ENCODE peak calls at places on chromosome 3, in five cellular contexts. X, S, Y, E and U are unnamed samples.

GRCh38 chr3:11482024-11482423 is 161.7 kb downstream of the VGLL4 start:
- DNase-seq in X (peak), S (peak), Y (no peak), E (no peak), U (no peak)

GRCh38 chr3:30679045-30679444 is 72.6 kb downstream of the TGFBR2 start:
- DNase-seq in X (no peak), S (no peak), Y (no peak), E (no peak), U (no peak)

GRCh38 chr3:173730391-173730790 is 332.8 kb downstream of the NLGN1 start:
- DNase-seq in X (no peak), S (no peak), Y (no peak), E (no peak), U (no peak)

GRCh38 chr3:52347716-52348635 is 31.9 kb downstream of the DNAH1 start:
- DNase-seq in X (no peak), S (no peak), Y (no peak), E (no peak), U (peak)

GRCh38 chr3:12686096-12686495 is 22.2 kb upstream of the RAF1 start:
- DNase-seq in X (no peak), S (no peak), Y (no peak), E (no peak), U (no peak)

GRCh38 chr3:24393316-24393715 is 101.3 kb downstream of the THRB start:
- DNase-seq in X (no peak), S (no peak), Y (no peak), E (no peak), U (no peak)

GRCh38 chr3:36893137-36893557 is 51.7 kb downstream of the TRANK1 start:
- DNase-seq in X (peak), S (peak), Y (peak), E (no peak), U (no peak)

GRCh38 chr3:52299815-52300611 is 12.4 kb downstream of the GLYCTK start:
- DNase-seq in X (no peak), S (peak), Y (peak), E (peak), U (no peak)

GRCh38 chr3:13194285-13195209 is 121.3 kb upstream of the IQSEC1 start:
- DNase-seq in X (no peak), S (no peak), Y (no peak), E (no peak), U (no peak)

GRCh38 chr3:129305592-129306091 is 27.0 kb downstream of the HMCES start:
- DNase-seq in X (peak), S (peak), Y (no peak), E (peak), U (no peak)

GRCh38 chr3:30625541-30626438 is 19.4 kb downstream of the TGFBR2 start:
- DNase-seq in X (peak), S (peak), Y (no peak), E (no peak), U (no peak)

GRCh38 chr3:27479816-27480543 is 4.2 kb downstream of the SLC4A7 start:
- DNase-seq in X (no peak), S (no peak), Y (no peak), E (no peak), U (no peak)

GRCh38 chr3:41115069-41115468 is 84.2 kb upstream of the CTNNB1 start:
- DNase-seq in X (no peak), S (no peak), Y (no peak), E (no peak), U (no peak)

GRCh38 chr3:34011171-34012101 is 213.0 kb downstream of the PDCD6IP start:
- DNase-seq in X (peak), S (peak), Y (peak), E (no peak), U (no peak)

GRCh38 chr3:29373016-29373690 is 92.3 kb downstream of the RBMS3 start:
- DNase-seq in X (peak), S (peak), Y (no peak), E (no peak), U (no peak)

GRCh38 chr3:169390310-169390731 is 273.2 kb downstream of the MECOM start:
- DNase-seq in X (no peak), S (peak), Y (no peak), E (no peak), U (no peak)

GRCh38 chr3:167852216-167852615 is 116.7 kb downstream of the SERPINI1 start:
- DNase-seq in X (peak), S (peak), Y (no peak), E (no peak), U (no peak)

GRCh38 chr3:38717603-38718240 is 68.2 kb upstream of the SCN5A start:
- DNase-seq in X (no peak), S (no peak), Y (no peak), E (no peak), U (no peak)

DNA sequence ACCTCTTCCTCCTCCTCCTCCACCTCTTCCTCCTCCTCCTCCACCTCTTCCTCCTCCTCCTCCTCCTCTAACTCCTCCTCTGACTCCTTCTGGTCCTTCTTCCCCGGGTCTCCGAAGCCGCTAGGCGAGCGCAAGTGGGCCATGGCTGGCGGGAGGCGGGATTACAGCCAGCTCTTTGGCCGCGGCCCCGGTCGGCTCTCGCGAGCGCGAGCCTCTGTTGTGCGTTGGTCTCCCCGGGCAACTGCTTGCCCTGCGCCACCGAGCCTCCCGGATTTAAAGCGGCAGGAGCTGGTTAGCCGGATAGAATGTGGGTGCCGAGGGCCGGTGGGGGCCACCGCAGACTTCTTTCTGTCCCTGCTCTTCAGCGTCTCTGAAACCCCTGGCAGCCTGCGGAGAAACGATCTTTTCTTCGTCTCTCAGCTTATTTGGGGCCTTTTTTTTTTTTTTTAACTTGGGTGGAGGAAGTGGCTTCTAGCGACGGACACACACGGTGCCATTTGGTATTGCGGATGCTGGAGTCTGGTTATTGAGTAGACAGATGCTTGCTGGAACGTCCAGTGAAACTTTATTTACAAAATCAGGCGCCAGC is at the start of gene ERICH6:
- DNase-seq in X (peak), S (peak), Y (peak), E (peak), U (peak)
- TF ChIP-seq CTCF in X (no peak), S (peak), Y (peak), E (peak), U (peak)

GRCh38 chr3:143552851-143553250 is 295.4 kb downstream of the SLC9A9 start:
- DNase-seq in X (no peak), S (no peak), Y (no peak), E (no peak), U (no peak)

GRCh38 chr3:143548449-143548848 is 299.8 kb downstream of the SLC9A9 start:
- DNase-seq in X (no peak), S (no peak), Y (no peak), E (no peak), U (no peak)

GRCh38 chr3:143551790-143552189 is 296.5 kb downstream of the SLC9A9 start:
- DNase-seq in X (no peak), S (no peak), Y (no peak), E (no peak), U (no peak)
- TF ChIP-seq CTCF in X (no peak), S (no peak), Y (no peak), E (no peak), U (no peak)

GRCh38 chr3:14482271-14482721 is 57.8 kb downstream of the GRIP2 start:
- DNase-seq in X (no peak), S (no peak), Y (no peak), E (no peak), U (peak)

GRCh38 chr3:14480207-14481017 is 59.7 kb downstream of the GRIP2 start:
- DNase-seq in X (peak), S (peak), Y (no peak), E (no peak), U (peak)

GRCh38 chr3:14481018-14481645 is 59.0 kb downstream of the GRIP2 start:
- DNase-seq in X (no peak), S (no peak), Y (no peak), E (no peak), U (peak)

GRCh38 chr3:14483286-14483685 is 56.9 kb downstream of the GRIP2 start:
- DNase-seq in X (no peak), S (no peak), Y (no peak), E (no peak), U (peak)

DNA sequence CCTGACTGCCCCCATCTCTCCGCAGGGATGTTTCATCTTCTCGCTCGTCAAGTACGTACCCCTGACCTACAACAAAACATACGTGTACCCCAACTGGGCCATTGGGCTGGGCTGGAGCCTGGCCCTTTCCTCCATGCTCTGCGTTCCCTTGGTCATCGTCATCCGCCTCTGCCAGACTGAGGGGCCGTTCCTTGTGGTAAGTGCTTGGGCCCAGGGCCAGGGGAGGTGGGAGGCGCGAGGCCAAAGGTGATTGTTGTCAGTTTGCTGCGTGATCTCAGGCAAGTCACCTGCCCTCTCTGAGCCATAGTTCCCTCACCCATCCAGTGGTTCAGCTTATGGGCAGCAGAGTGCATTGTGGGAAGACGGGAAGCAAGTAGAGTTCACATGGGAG is 58.5 kb downstream of the GRIP2 start:
- DNase-seq in X (no peak), S (no peak), Y (no peak), E (no peak), U (peak)
- TF ChIP-seq CTCF in X (no peak), S (no peak), Y (no peak), E (no peak), U (no peak)

DNA sequence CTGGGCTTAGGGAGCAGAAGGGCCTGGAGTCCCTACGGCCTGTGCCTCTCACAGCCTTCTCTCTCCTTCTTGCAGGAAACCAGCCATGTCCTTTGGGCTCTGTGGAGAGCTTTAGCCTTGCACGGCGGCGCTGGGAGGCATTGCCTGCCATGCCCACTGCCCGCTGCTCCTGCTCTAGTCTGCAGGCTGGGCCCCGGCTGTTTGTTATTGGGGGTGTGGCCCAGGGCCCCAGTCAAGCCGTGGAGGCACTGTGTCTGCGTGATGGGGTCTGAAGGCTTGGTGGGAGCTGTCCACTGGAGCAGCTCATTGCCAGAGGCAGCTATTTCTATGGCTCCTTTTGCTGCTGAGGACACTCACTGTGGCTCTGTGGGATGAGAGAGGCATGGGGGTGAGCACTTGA is 4.1 kb downstream of the KLHDC8B start:
- DNase-seq in X (no peak), S (no peak), Y (no peak), E (no peak), U (no peak)
- TF ChIP-seq CTCF in X (no peak), S (no peak), Y (no peak), E (no peak), U (no peak)

GRCh38 chr3:76370749-76371148 is 585.4 kb upstream of the ZNF717 start:
- DNase-seq in X (no peak), S (no peak), Y (no peak), E (no peak), U (no peak)

GRCh38 chr3:76367281-76367680 is 581.9 kb upstream of the ZNF717 start:
- DNase-seq in X (no peak), S (peak), Y (no peak), E (no peak), U (no peak)

GRCh38 chr3:76372497-76372896 is 587.1 kb upstream of the ZNF717 start:
- DNase-seq in X (no peak), S (peak), Y (no peak), E (no peak), U (no peak)

GRCh38 chr3:76365284-76365683 is 579.9 kb upstream of the ZNF717 start:
- DNase-seq in X (no peak), S (no peak), Y (no peak), E (no peak), U (no peak)

DNA sequence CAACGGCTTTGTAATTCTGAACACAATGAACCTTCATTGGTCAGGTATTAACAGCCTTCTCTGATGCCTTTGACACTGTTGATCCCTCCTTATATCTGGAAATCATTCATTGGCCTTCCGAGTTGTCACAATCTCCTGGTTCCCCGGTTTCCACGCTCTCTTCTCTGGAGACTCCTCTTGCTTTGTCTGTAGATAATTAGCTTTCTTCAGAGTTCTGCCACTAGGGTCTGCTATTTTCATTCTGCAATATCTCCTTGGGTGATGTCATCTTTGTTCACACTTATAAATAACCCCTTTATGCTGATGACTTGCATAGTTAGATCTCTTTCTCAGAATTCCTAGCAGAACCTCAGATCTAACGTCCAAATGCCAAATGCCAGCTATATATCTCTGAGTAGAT is 583.8 kb upstream of the ZNF717 start:
- DNase-seq in X (no peak), S (peak), Y (no peak), E (no peak), U (no peak)
- TF ChIP-seq CTCF in X (no peak), S (peak), Y (no peak), E (no peak), U (peak)

GRCh38 chr3:14915636-14916222 is 31.7 kb upstream of the NR2C2 start:
- DNase-seq in X (no peak), S (peak), Y (peak), E (peak), U (no peak)
- TF ChIP-seq CTCF in X (no peak), S (peak), Y (peak), E (no peak), U (peak)